ENCODE peak calls at places on chromosome 1, in five cellular contexts. R is stomach, Y is suprapubic skin, M is tibial nerve, V is GM23338. E is an unnamed sample.

GRCh38 chr1:168518201-168518689 is 25.6 kb downstream of the XCL2 start:
- DNase-seq in R (no peak), Y (no peak), M (no peak), V (no peak), E (no peak)

GRCh38 chr1:24416666-24417391 is 1.2 kb downstream of the NIPAL3 start:
- DNase-seq in R (no peak), Y (no peak), M (no peak), V (peak), E (no peak)

GRCh38 chr1:1084372-1085170 is 10.5 kb upstream of the RNF223 start:
- DNase-seq in R (peak), Y (peak), M (no peak), V (no peak), E (peak)

GRCh38 chr1:62508187-62508758 is 71.4 kb downstream of the USP1 start:
- DNase-seq in R (no peak), Y (no peak), M (no peak), V (peak), E (no peak)

GRCh38 chr1:27057801-27058647 is 45.4 kb upstream of the TENT5B start:
- DNase-seq in R (no peak), Y (no peak), M (no peak), V (peak), E (no peak)

GRCh38 chr1:96533820-96534219 is 187.8 kb upstream of the PTBP2 start:
- DNase-seq in R (no peak), Y (no peak), M (no peak), V (no peak), E (no peak)

GRCh38 chr1:11944358-11944981 is 10.0 kb downstream of the PLOD1 start:
- DNase-seq in R (no peak), Y (no peak), M (no peak), V (peak), E (no peak)

GRCh38 chr1:6922096-6922931 is 137.1 kb downstream of the CAMTA1 start:
- DNase-seq in R (no peak), Y (no peak), M (no peak), V (no peak), E (no peak)

GRCh38 chr1:40824591-40825429 is 37.4 kb downstream of the CITED4 start:
- DNase-seq in R (no peak), Y (no peak), M (no peak), V (peak), E (no peak)

GRCh38 chr1:74933500-74933899 is 200.5 kb downstream of the TYW3 start:
- DNase-seq in R (no peak), Y (no peak), M (no peak), V (no peak), E (no peak)

GRCh38 chr1:78339490-78339889 is 151.3 kb upstream of the PTGFR start:
- DNase-seq in R (no peak), Y (no peak), M (no peak), V (no peak), E (no peak)

GRCh38 chr1:70685300-70686286 is 274.5 kb downstream of the CTH start:
- DNase-seq in R (peak), Y (no peak), M (peak), V (peak), E (peak)

GRCh38 chr1:111745670-111746613 is 6.7 kb upstream of the INKA2 start:
- DNase-seq in R (no peak), Y (no peak), M (no peak), V (no peak), E (no peak)

GRCh38 chr1:9267827-9268581 is 24.7 kb upstream of the SPSB1 start:
- DNase-seq in R (no peak), Y (no peak), M (no peak), V (no peak), E (no peak)

GRCh38 chr1:156419863-156420208 is 50.8 kb downstream of the RHBG start:
- DNase-seq in R (no peak), Y (no peak), M (no peak), V (peak), E (no peak)
- TF ChIP-seq CTCF in R (no peak), Y (no peak), M (no peak), V (peak), E (no peak)

GRCh38 chr1:177921590-177921989 is 48.3 kb downstream of the SEC16B start:
- DNase-seq in R (no peak), Y (no peak), M (no peak), V (peak), E (no peak)

GRCh38 chr1:177923441-177923840 is 46.4 kb downstream of the SEC16B start:
- DNase-seq in R (no peak), Y (no peak), M (no peak), V (no peak), E (no peak)

GRCh38 chr1:177926201-177926600 is 43.7 kb downstream of the SEC16B start:
- DNase-seq in R (no peak), Y (no peak), M (no peak), V (no peak), E (no peak)

GRCh38 chr1:177925006-177925405 is 44.9 kb downstream of the SEC16B start:
- DNase-seq in R (no peak), Y (no peak), M (no peak), V (no peak), E (no peak)

GRCh38 chr1:177922209-177922608 is 47.6 kb downstream of the SEC16B start:
- DNase-seq in R (no peak), Y (no peak), M (no peak), V (peak), E (no peak)
- TF ChIP-seq CTCF in R (peak), Y (no peak), M (no peak), V (no peak), E (peak)

DNA sequence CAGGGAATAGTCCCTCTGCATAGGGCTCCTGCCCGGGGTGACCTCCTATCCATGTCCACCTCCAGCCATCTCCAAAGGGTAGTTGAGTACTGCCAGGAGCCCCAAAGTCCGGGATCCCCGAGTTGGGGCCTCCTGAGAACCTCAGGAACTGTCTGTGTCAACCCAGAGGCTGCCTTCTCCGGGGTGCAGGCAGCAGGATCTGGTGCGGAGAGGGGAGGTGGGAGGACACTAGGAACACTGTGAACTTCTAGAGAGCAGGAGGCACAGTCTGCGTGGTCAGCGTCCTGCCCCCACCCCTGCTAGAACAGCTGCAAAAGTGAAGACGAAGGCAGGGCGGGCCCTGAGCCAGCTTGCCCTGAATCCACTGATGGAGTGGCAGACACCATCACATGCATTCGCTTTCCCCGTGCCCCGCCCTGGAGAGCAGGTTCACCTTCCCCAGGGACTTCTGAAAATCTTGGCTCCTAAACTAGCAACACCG is 44.0 kb upstream of the ARHGEF16 start:
- DNase-seq in R (no peak), Y (no peak), M (no peak), V (no peak), E (no peak)
- TF ChIP-seq CTCF in R (no peak), Y (no peak), M (no peak), V (no peak), E (no peak)

GRCh38 chr1:84887261-84887934 is 5.6 kb downstream of the LPAR3 start:
- DNase-seq in R (no peak), Y (no peak), M (no peak), V (no peak), E (no peak)

GRCh38 chr1:84885469-84885868 is 7.5 kb downstream of the LPAR3 start:
- DNase-seq in R (no peak), Y (no peak), M (no peak), V (no peak), E (no peak)

GRCh38 chr1:84888753-84889152 is 4.3 kb downstream of the LPAR3 start:
- DNase-seq in R (no peak), Y (no peak), M (no peak), V (no peak), E (no peak)

GRCh38 chr1:84883286-84883685 is 9.7 kb downstream of the LPAR3 start:
- DNase-seq in R (no peak), Y (no peak), M (no peak), V (no peak), E (no peak)

DNA sequence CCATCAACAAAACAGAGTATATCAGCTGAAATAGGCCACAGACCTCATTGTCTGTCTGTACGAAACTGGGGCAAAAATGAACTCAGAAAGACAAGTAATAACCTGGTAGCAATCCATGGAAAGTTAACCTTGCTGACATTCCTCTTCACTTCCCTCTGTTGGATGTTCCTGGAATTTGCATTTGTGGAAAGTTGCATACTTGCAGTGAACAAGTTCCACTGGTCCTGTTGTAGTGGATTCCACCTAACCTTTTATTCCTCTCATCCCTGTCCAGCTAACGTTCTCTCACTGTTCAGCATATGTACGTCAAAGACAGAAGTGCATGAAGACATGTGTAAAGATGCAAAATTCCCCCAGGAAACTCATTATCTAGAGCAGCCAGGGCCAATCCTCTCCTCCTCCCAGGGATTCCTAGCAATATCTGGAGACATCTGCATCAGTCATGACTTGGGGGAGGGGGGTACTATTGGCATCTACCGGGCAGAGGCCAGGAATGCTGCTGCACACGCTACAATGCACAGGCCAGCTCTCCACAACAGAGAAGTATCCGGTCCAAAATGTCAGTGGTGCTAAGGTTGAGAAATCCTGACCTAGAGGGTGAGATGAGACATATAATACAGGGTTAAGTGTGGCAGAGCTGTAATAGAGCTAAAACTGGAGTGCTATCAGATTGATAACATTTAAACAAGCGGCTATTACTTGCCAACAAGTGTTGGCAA is 8.2 kb downstream of the LPAR3 start:
- DNase-seq in R (no peak), Y (no peak), M (no peak), V (no peak), E (no peak)
- TF ChIP-seq CTCF in R (no peak), Y (no peak), M (no peak), V (no peak), E (no peak)

GRCh38 chr1:224434447-224435317 is at the start of gene WDR26:
- DNase-seq in R (peak), Y (peak), M (peak), V (peak), E (peak)
- TF ChIP-seq CTCF in R (peak), Y (no peak), M (no peak), V (no peak), E (no peak)